ENCODE peak calls at places on chromosomes 3 and 15, in five cellular contexts. M, L, T, G and K are unnamed samples.

GRCh38 chr3:152373379-152373778 is 104.7 kb downstream of the MBNL1 start:
- DNase-seq in M (no peak), L (no peak), T (no peak), G (no peak), K (no peak)

GRCh38 chr3:8445861-8446260 is 55.8 kb upstream of the LMCD1 start:
- DNase-seq in M (no peak), L (no peak), T (no peak), G (no peak), K (no peak)

GRCh38 chr3:46719044-46719565 is 1.4 kb upstream of the PRSS50 start:
- DNase-seq in M (no peak), L (no peak), T (no peak), G (no peak), K (no peak)

GRCh38 chr15:76756371-76756770 is 148.8 kb downstream of the SCAPER start:
- DNase-seq in M (no peak), L (no peak), T (no peak), G (no peak), K (no peak)

GRCh38 chr3:5437296-5438010 is 249.9 kb downstream of the EDEM1 start:
- DNase-seq in M (no peak), L (no peak), T (no peak), G (no peak), K (no peak)

GRCh38 chr15:65332662-65333440 is 28.4 kb downstream of the RNU5B-1 start:
- DNase-seq in M (no peak), L (no peak), T (no peak), G (no peak), K (no peak)

GRCh38 chr3:52455283-52456168 is at the start of gene NISCH:
- DNase-seq in M (peak; percentile 91), L (peak; percentile 60), T (peak; percentile 87), G (peak; percentile 94), K (peak; percentile 97)

GRCh38 chr3:111856501-111856900 is 2.6 kb upstream of the PHLDB2 start:
- DNase-seq in M (no peak), L (no peak), T (no peak), G (no peak), K (no peak)

GRCh38 chr3:150763841-150764483 is 993 bp upstream of the SIAH2 start:
- DNase-seq in M (peak; percentile 73), L (peak; percentile 64), T (peak; percentile 73), G (peak; percentile 84), K (peak; percentile 33)

GRCh38 chr3:4425707-4426106 is 41.4 kb downstream of the SUMF1 start:
- DNase-seq in M (no peak), L (no peak), T (no peak), G (no peak), K (no peak)

GRCh38 chr15:60591491-60592385 is 112.8 kb upstream of the ICE2 start:
- DNase-seq in M (peak; percentile 75), L (peak; percentile 25), T (peak; percentile 43), G (peak; percentile 69), K (peak; percentile 38)

GRCh38 chr15:65904301-65904700 is 35.0 kb downstream of the RAB11A start:
- DNase-seq in M (no peak), L (no peak), T (no peak), G (no peak), K (no peak)

GRCh38 chr3:127786358-127787070 is 35.8 kb downstream of the MGLL start:
- DNase-seq in M (peak; percentile 88), L (no peak), T (no peak), G (peak; percentile 73), K (no peak)

GRCh38 chr15:45637552-45638033 is 2.8 kb downstream of the SQOR start:
- DNase-seq in M (peak; percentile 70), L (peak; percentile 32), T (peak; percentile 89), G (no peak), K (peak; percentile 7)

GRCh38 chr3:129412542-129413198 is 15.8 kb downstream of the EFCAB12 start:
- DNase-seq in M (peak; percentile 28), L (no peak), T (no peak), G (no peak), K (no peak)

GRCh38 chr3:108388136-108389132 is 92.1 kb downstream of the HHLA2 start:
- DNase-seq in M (no peak), L (no peak), T (peak; percentile 76), G (no peak), K (no peak)

GRCh38 chr15:20356444-20357138 is 185.0 kb downstream of the GOLGA6L6 start:
- DNase-seq in M (peak; percentile 70), L (peak; percentile 80), T (peak; percentile 83), G (peak; percentile 73), K (peak; percentile 66)

GRCh38 chr15:20357139-20358065 is 184.2 kb downstream of the GOLGA6L6 start:
- DNase-seq in M (peak; percentile 42), L (no peak), T (no peak), G (peak; percentile 59), K (peak; percentile 55)

GRCh38 chr15:20358066-20358780 is 183.4 kb downstream of the GOLGA6L6 start:
- DNase-seq in M (peak; percentile 44), L (no peak), T (no peak), G (peak; percentile 66), K (no peak)

GRCh38 chr15:20353966-20354883 is 187.4 kb downstream of the GOLGA6L6 start:
- DNase-seq in M (peak; percentile 31), L (no peak), T (no peak), G (peak; percentile 55), K (peak; percentile 49)

GRCh38 chr15:20355256-20355868 is 186.2 kb downstream of the GOLGA6L6 start:
- DNase-seq in M (peak; percentile 33), L (no peak), T (no peak), G (no peak), K (no peak)
- H3K9me3 ChIP-seq in M (no peaks in the 10 kb centered on the region), L (peaks cover 13% of the 10 kb centered on the region), T (no peaks in the 10 kb centered on the region), G (no peaks in the 10 kb centered on the region), K (no peaks in the 10 kb centered on the region)

GRCh38 chr3:38173834-38174418 is 8.6 kb downstream of the OXSR1 start:
- DNase-seq in M (no peak), L (no peak), T (no peak), G (no peak), K (no peak)

GRCh38 chr3:38171622-38172021 is 6.3 kb downstream of the OXSR1 start:
- DNase-seq in M (no peak), L (no peak), T (no peak), G (no peak), K (no peak)

DNA sequence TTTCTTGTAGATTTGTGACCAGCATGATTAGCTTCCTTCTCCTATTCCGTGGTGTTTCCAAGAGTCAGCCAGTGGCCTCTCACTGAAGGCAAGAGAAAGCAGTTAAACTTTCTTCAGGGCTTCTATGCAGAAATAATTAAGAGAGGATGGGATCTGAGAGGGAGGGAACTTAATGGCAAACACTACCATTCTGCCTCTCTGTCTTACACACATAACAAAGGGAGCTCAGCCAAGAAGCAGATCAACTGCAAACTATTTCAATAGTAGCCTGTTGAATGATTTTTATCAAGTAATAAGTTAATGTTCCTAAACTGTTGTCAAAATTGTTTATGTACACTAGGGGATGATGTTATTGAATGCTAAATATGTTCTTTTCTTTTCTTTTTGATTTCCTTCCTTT is 11.8 kb downstream of the OXSR1 start:
- DNase-seq in M (no peak), L (no peak), T (no peak), G (no peak), K (no peak)
- H3K9me3 ChIP-seq in M (no peaks in the 10 kb centered on the region), L (no peaks in the 10 kb centered on the region), T (no peaks in the 10 kb centered on the region), G (no peaks in the 10 kb centered on the region), K (no peaks in the 10 kb centered on the region)

DNA sequence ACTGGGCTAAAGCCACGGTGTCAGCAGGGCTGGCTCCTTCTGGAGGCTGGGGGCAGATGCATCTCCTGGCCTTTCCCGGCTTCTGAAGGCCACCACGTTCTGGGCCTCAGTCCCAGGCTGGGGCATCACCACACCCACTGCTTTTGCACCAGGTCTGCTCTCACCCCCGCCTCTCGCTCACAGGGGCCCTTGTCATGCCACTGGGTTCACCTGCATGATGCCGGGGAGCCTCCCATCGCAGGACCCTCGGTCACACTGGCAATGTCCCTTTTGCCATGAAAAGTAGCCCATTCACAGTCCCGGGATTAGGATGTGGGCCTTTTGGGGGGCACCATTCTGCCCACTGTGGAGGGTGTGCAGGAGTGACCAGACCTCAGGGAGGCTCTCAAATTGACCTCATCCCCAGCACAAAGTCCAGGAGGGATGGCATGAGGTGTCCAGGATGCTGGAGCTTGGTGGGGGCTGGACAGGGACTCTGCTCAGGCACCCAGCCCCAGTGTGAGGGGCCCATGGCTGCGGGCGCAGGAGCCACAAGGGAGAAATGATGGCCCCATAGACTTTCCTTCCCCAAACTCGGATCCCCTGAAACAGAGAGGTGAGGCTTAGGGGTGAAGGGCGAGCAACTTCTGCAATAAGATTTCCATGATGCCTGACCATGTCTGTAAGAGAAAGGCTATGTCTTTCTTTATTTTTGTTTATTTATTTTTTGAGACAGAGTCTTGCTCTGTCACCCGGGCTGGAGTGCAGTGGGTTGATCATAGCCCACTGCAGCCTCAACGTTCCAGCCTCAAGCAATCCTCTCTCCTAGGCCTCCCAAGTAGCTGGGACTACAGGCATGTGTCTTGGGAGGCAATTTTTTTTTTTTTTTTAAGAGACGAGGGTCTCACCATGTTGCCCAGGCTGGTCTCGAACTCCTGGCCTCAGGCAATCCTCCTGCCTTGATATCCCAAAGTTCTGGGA is 189.1 kb downstream of the GOLGA6L6 start:
- DNase-seq in M (peak; percentile 35), L (no peak), T (peak; percentile 5), G (peak; percentile 52), K (no peak)
- H3K9me3 ChIP-seq in M (no peaks in the 10 kb centered on the region), L (peaks cover 26% of the 10 kb centered on the region), T (no peaks in the 10 kb centered on the region), G (no peaks in the 10 kb centered on the region), K (no peaks in the 10 kb centered on the region)

DNA sequence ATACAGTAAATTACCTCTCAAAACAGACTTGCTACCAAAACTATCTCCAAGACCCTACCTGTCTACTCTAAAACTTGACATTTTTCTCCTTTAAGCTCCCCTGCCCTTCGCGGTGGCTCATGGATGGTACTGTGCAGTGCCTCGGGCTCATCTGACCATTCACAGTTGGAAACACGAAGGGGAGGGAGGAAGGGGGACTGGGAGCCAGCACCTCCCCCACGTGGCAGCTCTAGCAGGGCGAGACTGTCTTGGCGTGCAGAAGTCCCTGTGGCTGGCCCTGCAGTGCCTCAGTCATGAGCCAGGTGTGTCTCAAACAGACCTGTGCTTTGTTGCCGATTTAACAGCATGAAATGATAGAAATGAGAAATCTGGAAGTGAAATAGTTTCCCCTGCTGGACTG is 372.0 kb downstream of the GABRG3 start:
- DNase-seq in M (no peak), L (no peak), T (no peak), G (no peak), K (no peak)
- H3K9me3 ChIP-seq in M (no peaks in the 10 kb centered on the region), L (peaks cover 3% of the 10 kb centered on the region), T (no peaks in the 10 kb centered on the region), G (no peaks in the 10 kb centered on the region), K (no peaks in the 10 kb centered on the region)

DNA sequence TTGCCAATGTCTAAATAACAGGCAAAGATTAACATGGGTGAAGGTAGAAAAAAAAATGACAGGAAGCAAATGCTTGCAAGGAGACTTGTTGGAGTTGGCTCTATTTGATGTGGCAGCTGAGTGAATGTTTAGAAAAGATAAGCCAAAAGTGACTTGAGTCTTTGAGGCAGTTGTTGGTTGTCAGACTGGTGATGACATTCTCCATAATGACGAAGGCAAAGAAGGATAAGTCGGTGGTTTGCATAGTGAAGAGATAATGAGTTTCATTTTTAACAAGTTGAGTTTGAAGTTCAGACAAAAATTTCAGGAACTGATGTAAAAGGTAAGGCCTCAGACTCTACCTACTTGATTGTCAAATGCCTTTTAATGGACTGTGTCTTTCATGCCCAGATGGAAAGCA is 704.1 kb upstream of the SGO1 start:
- DNase-seq in M (no peak), L (no peak), T (no peak), G (no peak), K (no peak)
- H3K9me3 ChIP-seq in M (no peaks in the 10 kb centered on the region), L (no peaks in the 10 kb centered on the region), T (no peaks in the 10 kb centered on the region), G (no peaks in the 10 kb centered on the region), K (no peaks in the 10 kb centered on the region)

DNA sequence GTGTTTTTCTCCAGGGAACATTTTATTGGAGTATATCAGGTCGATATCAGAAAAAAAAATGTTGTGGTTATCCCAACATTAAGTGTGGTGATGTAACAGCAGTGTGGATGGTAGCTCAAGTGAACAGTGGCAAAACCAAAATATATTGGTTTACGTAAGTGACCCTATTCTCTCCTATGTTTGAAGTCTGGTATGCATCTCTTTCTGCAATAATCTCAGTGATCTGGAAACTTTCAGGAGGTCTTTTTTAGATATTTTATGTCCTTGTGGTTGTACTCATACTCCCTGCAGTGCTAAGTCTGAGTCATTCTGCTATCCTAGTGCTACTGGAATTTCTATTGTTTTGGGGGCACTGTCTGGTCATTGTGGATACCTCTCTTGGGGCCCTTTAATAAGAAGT is 137.9 kb downstream of the SNRPN start:
- DNase-seq in M (no peak), L (no peak), T (no peak), G (no peak), K (no peak)
- H3K9me3 ChIP-seq in M (peaks cover 3% of the 10 kb centered on the region), L (peaks cover 2% of the 10 kb centered on the region), T (no peaks in the 10 kb centered on the region), G (peaks cover 100% of the 10 kb centered on the region), K (peaks cover 37% of the 10 kb centered on the region)